ENCODE peak calls at places on chromosomes 11 and 22, in four cellular contexts. One of them, this sample, is unnamed.
A peak's percentile ranks its signal among the peaks of the same experiment; 100 is the strongest.

GRCh38 chr11:74018331-74019005 is 9.6 kb upstream of the UCP3 start:
- DNase-seq in IMR-90: peak; percentile 87
- DNase-seq in endothelial cell of umbilical vein: no peak
- DNase-seq in K562: no peak
- DNase-seq in this sample: no peak

GRCh38 chr22:46432164-46433068 is 96.9 kb downstream of the TRMU start:
- DNase-seq in IMR-90: no peak
- DNase-seq in K562: no peak
- DNase-seq in endothelial cell of umbilical vein: no peak
- DNase-seq in this sample: no peak

GRCh38 chr11:134654161-134654915 is 242.3 kb upstream of the B3GAT1 start:
- DNase-seq in endothelial cell of umbilical vein: no peak
- DNase-seq in IMR-90: no peak
- DNase-seq in K562: no peak
- DNase-seq in this sample: no peak

GRCh38 chr22:19121631-19122142 is 525 bp downstream of the DGCR2 start:
- DNase-seq in IMR-90: peak; percentile 7
- DNase-seq in endothelial cell of umbilical vein: peak; percentile 54
- DNase-seq in K562: peak; percentile 88
- DNase-seq in this sample: no peak

GRCh38 chr11:101738494-101738893 is 154.7 kb upstream of the TRPC6 start:
- DNase-seq in endothelial cell of umbilical vein: no peak
- DNase-seq in IMR-90: no peak
- DNase-seq in K562: no peak
- DNase-seq in this sample: no peak

GRCh38 chr11:79336740-79337517 is 103.9 kb downstream of the TENM4 start:
- DNase-seq in endothelial cell of umbilical vein: no peak
- DNase-seq in K562: no peak
- DNase-seq in IMR-90: peak; percentile 24
- DNase-seq in this sample: no peak

GRCh38 chr22:31846161-31847115 is 92.6 kb downstream of the DEPDC5 start:
- DNase-seq in K562: peak; percentile 26
- DNase-seq in endothelial cell of umbilical vein: no peak
- DNase-seq in IMR-90: peak; percentile 96
- DNase-seq in this sample: no peak

GRCh38 chr11:67441731-67442401 is 1.4 kb downstream of the CORO1B start:
- DNase-seq in IMR-90: no peak
- DNase-seq in endothelial cell of umbilical vein: no peak
- DNase-seq in K562: no peak
- DNase-seq in this sample: no peak

GRCh38 chr11:90476442-90477007 is 253.7 kb upstream of the CHORDC1 start:
- DNase-seq in K562: no peak
- DNase-seq in IMR-90: peak; percentile 0
- DNase-seq in endothelial cell of umbilical vein: peak; percentile 56
- DNase-seq in this sample: peak; percentile 8

GRCh38 chr11:60710482-60710881 is 11.1 kb downstream of the MS4A8 start:
- DNase-seq in K562: no peak
- DNase-seq in endothelial cell of umbilical vein: no peak
- DNase-seq in IMR-90: no peak
- DNase-seq in this sample: no peak

GRCh38 chr22:50206599-50206998 is 5.8 kb downstream of the SELENOO start:
- DNase-seq in K562: peak; percentile 42
- DNase-seq in endothelial cell of umbilical vein: peak; percentile 39
- DNase-seq in IMR-90: peak; percentile 26
- DNase-seq in this sample: no peak

GRCh38 chr22:27216444-27216843 is 559.1 kb downstream of the MIAT start:
- DNase-seq in endothelial cell of umbilical vein: no peak
- DNase-seq in K562: no peak
- DNase-seq in IMR-90: no peak
- DNase-seq in this sample: no peak

GRCh38 chr11:104422320-104422944 is 258.5 kb upstream of the PDGFD start:
- DNase-seq in endothelial cell of umbilical vein: no peak
- DNase-seq in IMR-90: no peak
- DNase-seq in K562: no peak
- DNase-seq in this sample: no peak

GRCh38 chr11:134505125-134505524 is 93.1 kb upstream of the B3GAT1 start:
- DNase-seq in IMR-90: no peak
- DNase-seq in K562: no peak
- DNase-seq in endothelial cell of umbilical vein: no peak
- DNase-seq in this sample: no peak

GRCh38 chr11:130679247-130679646 is 230.8 kb downstream of the ADAMTS15 start:
- DNase-seq in K562: no peak
- DNase-seq in IMR-90: no peak
- DNase-seq in endothelial cell of umbilical vein: no peak
- DNase-seq in this sample: no peak

GRCh38 chr22:40347300-40347699 is 1.0 kb downstream of the ADSL start:
- DNase-seq in IMR-90: no peak
- DNase-seq in endothelial cell of umbilical vein: no peak
- DNase-seq in K562: no peak
- DNase-seq in this sample: no peak

GRCh38 chr22:17832665-17833064 is 58.4 kb upstream of the BID start:
- DNase-seq in endothelial cell of umbilical vein: no peak
- DNase-seq in IMR-90: no peak
- DNase-seq in K562: no peak
- DNase-seq in this sample: no peak

GRCh38 chr22:43273902-43274484 is 69.2 kb downstream of the SCUBE1 start:
- DNase-seq in endothelial cell of umbilical vein: peak; percentile 57
- DNase-seq in IMR-90: peak; percentile 46
- DNase-seq in K562: peak; percentile 69
- DNase-seq in this sample: peak; percentile 13

GRCh38 chr11:104556606-104557301 is 341.5 kb downstream of the CASP12 start:
- DNase-seq in endothelial cell of umbilical vein: no peak
- DNase-seq in K562: no peak
- DNase-seq in IMR-90: no peak
- DNase-seq in this sample: no peak

GRCh38 chr22:17542452-17542851 is 20.8 kb upstream of the SLC25A18 start:
- DNase-seq in IMR-90: no peak
- DNase-seq in endothelial cell of umbilical vein: no peak
- DNase-seq in K562: no peak
- DNase-seq in this sample: no peak

GRCh38 chr11:71323876-71324526 is 71.6 kb upstream of the SHANK2 start:
- DNase-seq in endothelial cell of umbilical vein: no peak
- DNase-seq in IMR-90: no peak
- DNase-seq in K562: no peak
- DNase-seq in this sample: no peak

GRCh38 chr11:22733433-22733832 is 67.0 kb downstream of the GAS2 start:
- DNase-seq in K562: no peak
- DNase-seq in endothelial cell of umbilical vein: no peak
- DNase-seq in IMR-90: no peak
- DNase-seq in this sample: no peak

GRCh38 chr11:612201-612960 is 3.4 kb downstream of the IRF7 start:
- DNase-seq in K562: no peak
- DNase-seq in IMR-90: peak; percentile 22
- DNase-seq in endothelial cell of umbilical vein: no peak
- DNase-seq in this sample: no peak

GRCh38 chr11:134485316-134485715 is 73.3 kb upstream of the B3GAT1 start:
- DNase-seq in K562: no peak
- DNase-seq in endothelial cell of umbilical vein: no peak
- DNase-seq in IMR-90: no peak
- DNase-seq in this sample: no peak

GRCh38 chr11:120344302-120345004 is 8.2 kb downstream of the ARHGEF12 start:
- DNase-seq in endothelial cell of umbilical vein: no peak
- DNase-seq in IMR-90: peak; percentile 43
- DNase-seq in K562: peak; percentile 42
- DNase-seq in this sample: peak; percentile 91

GRCh38 chr11:37710031-37710430 is 1112.0 kb upstream of the RAG2 start:
- DNase-seq in K562: no peak
- DNase-seq in IMR-90: peak; percentile 29
- DNase-seq in endothelial cell of umbilical vein: no peak
- DNase-seq in this sample: no peak

GRCh38 chr22:47125603-47126002 is 363.2 kb downstream of the TBC1D22A start:
- DNase-seq in endothelial cell of umbilical vein: no peak
- DNase-seq in IMR-90: no peak
- DNase-seq in K562: peak; percentile 56
- DNase-seq in this sample: no peak

GRCh38 chr11:16945671-16946469 is 68.3 kb downstream of the PLEKHA7 start:
- DNase-seq in IMR-90: peak; percentile 34
- DNase-seq in endothelial cell of umbilical vein: peak; percentile 34
- DNase-seq in K562: peak; percentile 68
- DNase-seq in this sample: peak; percentile 61

GRCh38 chr11:86717817-86718501 is 45.5 kb upstream of the ME3 start:
- DNase-seq in IMR-90: no peak
- DNase-seq in K562: no peak
- DNase-seq in endothelial cell of umbilical vein: no peak
- DNase-seq in this sample: no peak

DNA sequence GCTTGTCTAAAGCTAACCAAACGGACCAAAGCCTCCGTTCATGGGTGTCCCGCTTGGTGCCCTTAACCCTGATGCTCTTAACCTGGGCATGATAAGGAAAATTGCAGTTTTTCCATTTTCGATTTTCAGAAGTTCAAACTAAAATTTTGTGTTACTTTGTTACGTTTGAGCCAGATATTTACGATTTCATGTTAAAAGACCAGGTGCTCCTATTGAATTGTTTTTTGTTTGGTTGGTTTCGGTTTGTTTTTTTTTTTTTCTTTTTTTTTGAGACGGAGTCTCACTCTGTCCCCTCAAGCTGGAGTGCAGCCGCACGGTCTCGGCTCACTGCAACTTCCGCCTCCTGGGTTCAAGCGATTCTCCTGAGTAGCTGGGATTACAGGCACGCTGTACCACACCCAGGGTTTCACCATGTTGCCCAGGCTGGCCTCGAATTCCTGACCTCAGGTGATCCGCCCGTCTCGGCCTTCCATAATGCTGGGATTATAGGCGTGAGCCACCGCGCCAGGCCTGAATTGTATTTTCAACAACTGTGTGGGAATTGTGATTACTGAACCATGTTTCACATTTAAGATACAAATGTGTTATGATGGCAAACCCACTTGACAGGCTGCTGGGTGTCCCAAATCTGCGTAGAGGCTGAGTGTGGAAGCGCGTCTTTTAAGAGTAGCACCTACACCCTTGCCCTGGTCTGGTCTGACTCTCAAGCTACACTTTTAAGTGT is 864 bp upstream of the USP28 start:
- DNase-seq in endothelial cell of umbilical vein: no peak
- DNase-seq in K562: no peak
- DNase-seq in IMR-90: no peak
- DNase-seq in this sample: no peak
- TF ChIP-seq FOS in endothelial cell of umbilical vein: no peak
- TF ChIP-seq FOS in K562: no peak
- TF ChIP-seq FOS in IMR-90: no peak
- TF ChIP-seq FOS in this sample: no peak

GRCh38 chr11:119285431-119285830 is 31.5 kb downstream of the MCAM start:
- DNase-seq in K562: no peak
- DNase-seq in endothelial cell of umbilical vein: no peak
- DNase-seq in IMR-90: no peak
- DNase-seq in this sample: no peak

GRCh38 chr11:119288219-119288618 is 28.7 kb downstream of the MCAM start:
- DNase-seq in K562: no peak
- DNase-seq in IMR-90: no peak
- DNase-seq in endothelial cell of umbilical vein: no peak
- DNase-seq in this sample: no peak

GRCh38 chr11:119282495-119282894 is 34.4 kb downstream of the MCAM start:
- DNase-seq in K562: no peak
- DNase-seq in IMR-90: no peak
- DNase-seq in endothelial cell of umbilical vein: no peak
- DNase-seq in this sample: no peak

DNA sequence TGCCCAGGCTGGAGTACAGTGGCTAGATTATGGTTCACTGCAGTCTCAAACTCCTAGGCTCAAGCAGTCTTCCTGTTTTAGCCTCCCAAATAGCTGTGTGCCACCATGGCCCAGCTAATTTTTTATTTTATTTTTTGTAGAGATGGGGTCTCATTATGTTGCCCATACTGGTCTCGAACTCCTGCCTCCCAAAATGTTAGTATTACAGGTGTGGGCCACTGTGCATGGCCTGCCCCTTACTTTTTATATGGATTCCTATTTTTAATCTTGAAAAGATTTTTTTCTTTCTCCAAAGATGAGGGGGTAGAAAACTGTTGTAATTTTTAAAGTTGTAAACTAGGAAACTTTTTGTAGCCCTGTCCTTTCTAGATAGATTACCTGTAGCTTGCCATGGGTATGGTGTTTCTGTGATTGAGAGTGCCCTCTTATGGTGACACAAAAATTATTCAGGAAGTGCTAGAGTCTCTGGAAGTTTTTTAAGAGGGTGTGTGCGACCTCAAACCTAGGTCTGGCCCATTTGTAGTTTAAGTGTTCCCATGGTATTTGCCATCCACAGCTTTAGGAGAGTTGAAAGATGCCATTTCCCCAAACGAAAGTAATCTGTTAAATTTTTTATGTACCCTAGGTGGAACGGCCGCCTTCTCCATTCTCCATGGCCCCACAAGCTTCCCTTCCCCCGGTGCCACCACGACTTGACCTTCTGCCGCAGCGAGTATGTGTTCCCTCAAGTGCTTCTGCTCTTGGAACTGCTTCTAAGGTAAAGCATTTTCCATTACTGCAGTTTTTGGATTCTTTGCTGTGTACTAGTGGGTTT is 32.4 kb downstream of the MCAM start:
- DNase-seq in endothelial cell of umbilical vein: peak; percentile 39
- DNase-seq in IMR-90: peak; percentile 47
- DNase-seq in K562: peak; percentile 48
- DNase-seq in this sample: no peak
- TF ChIP-seq FOS in endothelial cell of umbilical vein: no peak
- TF ChIP-seq FOS in IMR-90: no peak
- TF ChIP-seq FOS in K562: no peak
- TF ChIP-seq FOS in this sample: no peak

GRCh38 chr11:72426054-72426757 is 8.1 kb downstream of the CLPB start:
- DNase-seq in K562: no peak
- DNase-seq in endothelial cell of umbilical vein: no peak
- DNase-seq in IMR-90: no peak
- DNase-seq in this sample: no peak

GRCh38 chr11:72425053-72425980 is 9.0 kb downstream of the CLPB start:
- DNase-seq in K562: no peak
- DNase-seq in endothelial cell of umbilical vein: no peak
- DNase-seq in IMR-90: no peak
- DNase-seq in this sample: no peak

GRCh38 chr11:72421351-72421750 is 13.0 kb downstream of the CLPB start:
- DNase-seq in IMR-90: peak; percentile 20
- DNase-seq in K562: no peak
- DNase-seq in endothelial cell of umbilical vein: no peak
- DNase-seq in this sample: no peak

GRCh38 chr11:72422414-72422813 is 11.9 kb downstream of the CLPB start:
- DNase-seq in IMR-90: no peak
- DNase-seq in K562: no peak
- DNase-seq in endothelial cell of umbilical vein: no peak
- DNase-seq in this sample: no peak

GRCh38 chr11:72423840-72424239 is 10.5 kb downstream of the CLPB start:
- DNase-seq in K562: no peak
- DNase-seq in endothelial cell of umbilical vein: no peak
- DNase-seq in IMR-90: no peak
- DNase-seq in this sample: no peak
- TF ChIP-seq FOS in K562: no peak
- TF ChIP-seq FOS in endothelial cell of umbilical vein: no peak
- TF ChIP-seq FOS in IMR-90: no peak
- TF ChIP-seq FOS in this sample: no peak

DNA sequence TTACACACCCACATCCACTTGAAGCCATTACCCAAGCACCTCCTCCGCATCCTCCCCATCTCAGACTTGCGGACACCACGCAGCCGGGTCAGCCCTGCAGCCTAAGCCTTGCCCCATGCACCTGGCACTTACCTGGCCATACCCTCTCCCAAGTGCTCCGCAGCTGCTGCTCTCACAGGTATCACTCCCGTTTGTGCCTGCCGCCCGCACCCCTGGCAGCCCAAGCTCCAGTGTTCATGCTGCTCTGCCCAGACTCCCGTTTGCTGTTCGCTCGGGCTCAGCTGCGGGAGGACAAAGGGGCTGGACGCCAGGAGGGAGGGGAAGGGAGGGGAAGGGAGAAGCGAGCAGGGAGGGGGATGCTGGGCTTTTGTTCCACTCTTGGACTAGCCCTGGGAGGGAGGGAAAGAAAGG is at the start of gene KLHL35:
- DNase-seq in K562: no peak
- DNase-seq in endothelial cell of umbilical vein: no peak
- DNase-seq in IMR-90: no peak
- DNase-seq in this sample: no peak
- TF ChIP-seq FOS in K562: no peak
- TF ChIP-seq FOS in endothelial cell of umbilical vein: no peak
- TF ChIP-seq FOS in IMR-90: no peak
- TF ChIP-seq FOS in this sample: no peak

This sample was measured in GM12878.